ENCODE peak calls at places on chromosome 7, in five cellular contexts. S is spleen, D is prostate gland, E is HL-60, L is transverse colon. V is an unnamed sample.

GRCh38 chr7:114922652-114923402 is 933 bp downstream of the MDFIC start:
- DNase-seq in S (peak), D (peak), E (peak), L (peak), V (peak)

GRCh38 chr7:74400420-74401136 is 53.1 kb upstream of the GTF2IRD1 start:
- DNase-seq in S (no peak), D (no peak), E (no peak), L (no peak), V (peak)

GRCh38 chr7:129828989-129829676 is 123.6 kb downstream of the UBE2H start:
- DNase-seq in S (no peak), D (no peak), E (peak), L (no peak), V (no peak)

GRCh38 chr7:74527842-74528241 is 74.1 kb downstream of the GTF2IRD1 start:
- DNase-seq in S (no peak), D (peak), E (no peak), L (peak), V (no peak)

GRCh38 chr7:84372155-84372621 is 177.6 kb upstream of the SEMA3A start:
- DNase-seq in S (no peak), D (no peak), E (no peak), L (no peak), V (no peak)

GRCh38 chr7:15628876-15629275 is 57.6 kb downstream of the MEOX2 start:
- DNase-seq in S (no peak), D (no peak), E (no peak), L (no peak), V (no peak)

GRCh38 chr7:437293-438280 is 82.1 kb downstream of the PDGFA start:
- DNase-seq in S (no peak), D (no peak), E (no peak), L (no peak), V (peak)

GRCh38 chr7:25478925-25479324 is 250.6 kb upstream of the NPVF start:
- DNase-seq in S (no peak), D (no peak), E (no peak), L (no peak), V (no peak)

GRCh38 chr7:37930226-37930948 is 9.9 kb downstream of the EPDR1 start:
- DNase-seq in S (no peak), D (no peak), E (no peak), L (no peak), V (no peak)

GRCh38 chr7:10577866-10578374 is 395.8 kb upstream of the PHF14 start:
- DNase-seq in S (no peak), D (no peak), E (no peak), L (no peak), V (no peak)

GRCh38 chr7:124101173-124101768 is 68.4 kb upstream of the TMEM229A start:
- DNase-seq in S (no peak), D (no peak), E (no peak), L (no peak), V (no peak)

GRCh38 chr7:121329460-121330052 is 756 bp downstream of the WNT16 start:
- DNase-seq in S (peak), D (no peak), E (no peak), L (peak), V (no peak)

GRCh38 chr7:39547336-39547735 is 18.9 kb upstream of the YAE1 start:
- DNase-seq in S (no peak), D (no peak), E (no peak), L (no peak), V (no peak)

GRCh38 chr7:155345490-155345889 is 47.8 kb downstream of the INSIG1 start:
- DNase-seq in S (no peak), D (no peak), E (no peak), L (no peak), V (no peak)

GRCh38 chr7:152013230-152013629 is 12.2 kb upstream of the GALNT11 start:
- DNase-seq in S (no peak), D (no peak), E (no peak), L (no peak), V (no peak)

GRCh38 chr7:1096156-1097119 is 8.5 kb downstream of the GPER1 start:
- DNase-seq in S (peak), D (peak), E (no peak), L (no peak), V (peak)

GRCh38 chr7:69691734-69692133 is 93.5 kb downstream of the AUTS2 start:
- DNase-seq in S (no peak), D (no peak), E (no peak), L (no peak), V (no peak)

GRCh38 chr7:2199956-2200583 is 32.7 kb downstream of the MAD1L1 start:
- DNase-seq in S (peak), D (no peak), E (no peak), L (no peak), V (peak)

GRCh38 chr7:27686315-27686714 is 23.6 kb upstream of the HIBADH start:
- DNase-seq in S (no peak), D (no peak), E (no peak), L (no peak), V (no peak)

GRCh38 chr7:27424749-27425148 is 182.1 kb downstream of the EVX1 start:
- DNase-seq in S (no peak), D (no peak), E (no peak), L (peak), V (no peak)

GRCh38 chr7:44307905-44308740 is 17.3 kb downstream of the CAMK2B start:
- DNase-seq in S (peak), D (peak), E (no peak), L (no peak), V (no peak)

GRCh38 chr7:127792528-127793342 is 140.7 kb downstream of the SND1 start:
- DNase-seq in S (no peak), D (no peak), E (peak), L (peak), V (peak)

GRCh38 chr7:131011437-131011752 is 277.4 kb upstream of the KLF14 start:
- DNase-seq in S (peak), D (no peak), E (peak), L (no peak), V (peak)

GRCh38 chr7:133114519-133114918 is 32.6 kb upstream of the CHCHD3 start:
- DNase-seq in S (no peak), D (no peak), E (no peak), L (no peak), V (no peak)

GRCh38 chr7:70458195-70458695 is 673.7 kb upstream of the GALNT17 start:
- DNase-seq in S (no peak), D (no peak), E (no peak), L (peak), V (no peak)

GRCh38 chr7:30697716-30698460 is 15.6 kb upstream of the CRHR2 start:
- DNase-seq in S (peak), D (no peak), E (no peak), L (peak), V (no peak)

GRCh38 chr7:115023219-115023618 is 101.3 kb downstream of the MDFIC start:
- DNase-seq in S (no peak), D (no peak), E (peak), L (no peak), V (no peak)

GRCh38 chr7:42053834-42054233 is 183.2 kb downstream of the GLI3 start:
- DNase-seq in S (no peak), D (no peak), E (no peak), L (no peak), V (no peak)

GRCh38 chr7:46214526-46214925 is 293.5 kb upstream of the IGFBP3 start:
- DNase-seq in S (no peak), D (no peak), E (no peak), L (no peak), V (no peak)

GRCh38 chr7:18859331-18859730 is 258.1 kb downstream of the TWIST1 start:
- DNase-seq in S (no peak), D (no peak), E (no peak), L (no peak), V (no peak)

GRCh38 chr7:15015545-15016314 is 113.2 kb upstream of the DGKB start:
- DNase-seq in S (no peak), D (peak), E (peak), L (no peak), V (no peak)

GRCh38 chr7:95716357-95717122 is 55.8 kb upstream of the DYNC1I1 start:
- DNase-seq in S (no peak), D (no peak), E (no peak), L (no peak), V (no peak)

GRCh38 chr7:40874756-40875155 is 740.0 kb downstream of the SUGCT start:
- DNase-seq in S (no peak), D (no peak), E (no peak), L (no peak), V (no peak)

GRCh38 chr7:1885465-1886226 is 215.6 kb downstream of the ELFN1 start:
- DNase-seq in S (no peak), D (no peak), E (no peak), L (no peak), V (peak)

GRCh38 chr7:141355057-141355456 is 196.2 kb upstream of the AGK start:
- DNase-seq in S (no peak), D (no peak), E (no peak), L (no peak), V (no peak)

GRCh38 chr7:81956520-81956919 is 186.7 kb upstream of the HGF start:
- DNase-seq in S (no peak), D (no peak), E (peak), L (no peak), V (no peak)

GRCh38 chr7:106284516-106285050 is at the start of gene NAMPT:
- DNase-seq in S (no peak), D (peak), E (peak), L (peak), V (peak)

GRCh38 chr7:28618383-28618782 is 206.1 kb downstream of the CREB5 start:
- DNase-seq in S (no peak), D (no peak), E (no peak), L (no peak), V (no peak)

GRCh38 chr7:129612112-129613015 is 844 bp downstream of the NRF1 start:
- DNase-seq in S (peak), D (peak), E (no peak), L (peak), V (peak)

GRCh38 chr7:158127241-158127640 is 460.4 kb downstream of the PTPRN2 start:
- DNase-seq in S (peak), D (no peak), E (no peak), L (no peak), V (no peak)

GRCh38 chr7:158130023-158130409 is 457.6 kb downstream of the PTPRN2 start:
- DNase-seq in S (no peak), D (no peak), E (no peak), L (no peak), V (no peak)

GRCh38 chr7:158128572-158128971 is 459.1 kb downstream of the PTPRN2 start:
- DNase-seq in S (no peak), D (no peak), E (no peak), L (no peak), V (no peak)

GRCh38 chr7:158126661-158127060 is 461.0 kb downstream of the PTPRN2 start:
- DNase-seq in S (peak), D (no peak), E (no peak), L (no peak), V (no peak)

GRCh38 chr7:158129037-158130022 is 458.3 kb downstream of the PTPRN2 start:
- DNase-seq in S (no peak), D (no peak), E (no peak), L (no peak), V (no peak)
- H3K4me3 ChIP-seq in S (no peak), D (no peak), E (no peak), L (no peak), V (no peak)

DNA sequence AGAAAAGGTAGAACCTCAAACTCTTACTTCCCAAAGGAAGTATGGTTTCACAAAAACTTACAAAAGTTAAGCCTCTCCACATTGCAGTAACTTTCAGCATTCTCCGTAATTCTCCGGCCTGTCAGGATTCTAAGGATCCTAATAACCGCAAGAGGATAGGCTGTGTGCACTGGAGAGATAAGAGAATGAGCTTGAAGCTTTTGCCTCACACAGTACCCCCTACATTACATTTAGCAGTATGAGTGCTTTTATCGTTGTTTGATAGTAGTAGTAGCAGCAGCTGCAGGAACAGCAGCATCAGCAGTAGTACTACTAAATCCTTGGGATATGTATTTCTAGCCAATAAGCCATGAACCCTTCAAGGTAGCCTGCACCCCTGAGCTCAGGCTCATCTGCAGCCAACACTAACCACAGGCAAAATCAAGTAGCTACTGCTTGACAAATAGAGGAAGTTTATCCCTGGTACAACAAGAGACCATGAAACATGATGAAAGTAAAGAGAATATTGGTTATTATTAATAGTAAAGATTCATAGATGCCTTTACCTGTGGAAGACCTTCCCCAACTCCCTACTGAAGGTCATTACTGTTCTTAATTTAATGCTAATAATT is 222.6 kb upstream of the CNTNAP2 start:
- DNase-seq in S (no peak), D (no peak), E (no peak), L (no peak), V (no peak)
- TF ChIP-seq POLR2AphosphoS5 in S (no peak), D (no peak), E (no peak), L (no peak), V (no peak)

GRCh38 chr7:54622696-54623309 is 80.6 kb downstream of the VSTM2A start:
- DNase-seq in S (no peak), D (no peak), E (no peak), L (no peak), V (no peak)
- TF ChIP-seq CTCF in S (no peak), D (no peak), E (no peak), L (no peak), V (no peak)

GRCh38 chr7:47451851-47452205 is 130.1 kb downstream of the TNS3 start:
- DNase-seq in S (no peak), D (no peak), E (no peak), L (no peak), V (no peak)

GRCh38 chr7:47452715-47453092 is 129.2 kb downstream of the TNS3 start:
- DNase-seq in S (no peak), D (no peak), E (no peak), L (no peak), V (no peak)

GRCh38 chr7:47454066-47454950 is 127.6 kb downstream of the TNS3 start:
- DNase-seq in S (no peak), D (no peak), E (no peak), L (no peak), V (no peak)

GRCh38 chr7:47452295-47452694 is 129.6 kb downstream of the TNS3 start:
- DNase-seq in S (no peak), D (no peak), E (no peak), L (no peak), V (no peak)

GRCh38 chr7:47453093-47454056 is 128.5 kb downstream of the TNS3 start:
- DNase-seq in S (no peak), D (peak), E (no peak), L (peak), V (peak)
- H3K4me3 ChIP-seq in S (no peak), D (peak), E (no peak), L (no peak), V (peak)

GRCh38 chr7:5217851-5218331 is 27.9 kb downstream of the WIPI2 start:
- DNase-seq in S (peak), D (no peak), E (peak), L (no peak), V (no peak)

GRCh38 chr7:5215313-5215712 is 25.3 kb downstream of the WIPI2 start:
- DNase-seq in S (peak), D (no peak), E (no peak), L (no peak), V (no peak)

GRCh38 chr7:5217396-5217795 is 27.4 kb downstream of the WIPI2 start:
- DNase-seq in S (peak), D (no peak), E (no peak), L (no peak), V (no peak)

GRCh38 chr7:5216931-5217330 is 26.9 kb downstream of the WIPI2 start:
- DNase-seq in S (peak), D (no peak), E (no peak), L (no peak), V (no peak)

GRCh38 chr7:5218564-5219360 is 28.7 kb downstream of the WIPI2 start:
- DNase-seq in S (peak), D (no peak), E (peak), L (peak), V (no peak)
- TF ChIP-seq POLR2AphosphoS5 in S (no peak), D (no peak), E (peak), L (no peak), V (no peak)

DNA sequence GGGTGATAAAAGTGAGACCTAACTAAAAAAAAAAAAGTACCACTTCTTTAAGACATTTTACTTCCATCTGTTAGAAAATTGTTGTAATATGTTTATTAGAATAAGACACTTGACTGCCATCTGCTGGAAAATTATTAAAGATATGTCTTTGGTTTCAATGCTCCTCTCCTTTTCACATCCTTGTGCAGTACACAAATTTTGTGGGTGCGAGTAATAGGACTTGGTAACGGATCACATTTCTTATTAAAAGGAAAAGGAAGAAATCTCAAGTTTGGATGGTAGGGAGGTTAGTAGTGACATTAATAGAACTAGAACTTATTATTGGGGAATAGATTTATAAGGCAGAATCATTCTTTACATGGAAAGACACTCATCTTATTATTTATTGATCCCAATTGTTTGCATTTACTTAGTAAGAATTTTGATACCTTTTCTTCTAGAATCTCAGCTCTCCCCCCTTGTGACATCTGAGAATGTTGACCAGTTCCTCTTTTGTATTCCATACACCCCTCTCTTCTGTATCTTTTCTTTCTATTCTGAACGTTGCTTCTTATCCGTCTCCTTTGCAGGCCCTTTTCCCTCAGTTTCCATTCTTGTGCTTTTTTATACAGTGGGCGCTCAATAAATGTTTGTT is 43.0 kb upstream of the RPA3 start:
- DNase-seq in S (no peak), D (no peak), E (no peak), L (no peak), V (no peak)
- TF ChIP-seq CTCF in S (peak), D (peak), E (no peak), L (peak), V (peak)

GRCh38 chr7:98868450-98868849 is 1.4 kb downstream of the TMEM130 start:
- DNase-seq in S (no peak), D (no peak), E (peak), L (no peak), V (no peak)
- H3K4me3 ChIP-seq in S (no peak), D (no peak), E (no peak), L (no peak), V (no peak)

V was measured in upper lobe of left lung.